ENCODE peak calls at places on chromosomes 13 and 19, in nine cellular contexts. T, I, H, Y, W, B, Q, E and U are unnamed samples.

GRCh38 chr13:97276862-97277269 is 54.7 kb downstream of the MBNL2 start:
- DNase-seq in I (no peak), H (no peak), B (no peak), W (no peak), Q (no peak), T (no peak), Y (no peak), E (no peak), U (no peak)

GRCh38 chr13:98370806-98371553 is 193.9 kb upstream of the RNF113B start:
- DNase-seq in W (peak; percentile 86), E (no peak), Q (no peak), H (peak; percentile 70), B (no peak), Y (no peak), I (no peak), T (no peak), U (no peak)

GRCh38 chr19:7729831-7730285 is 2.1 kb downstream of the CLEC4G start:
- DNase-seq in Q (no peak), W (no peak), B (no peak), T (no peak), E (no peak), I (no peak), H (no peak), Y (no peak), U (no peak)

GRCh38 chr13:23599083-23599925 is 29.1 kb downstream of the TNFRSF19 start:
- DNase-seq in B (no peak), T (no peak), E (no peak), Y (no peak), I (no peak), H (no peak), Q (peak; percentile 41), W (no peak), U (no peak)

GRCh38 chr19:35911790-35912189 is 3.7 kb upstream of the TYROBP start:
- DNase-seq in E (no peak), W (no peak), B (no peak), Y (no peak), H (no peak), Q (peak; percentile 53), T (no peak), I (no peak), U (no peak)

GRCh38 chr13:106533940-106534843 is 1.3 kb downstream of the EFNB2 start:
- DNase-seq in Y (peak; percentile 33), H (peak; percentile 55), T (peak; percentile 5), W (no peak), E (peak; percentile 78), B (peak; percentile 17), Q (peak; percentile 17), I (peak; percentile 24), U (no peak)

GRCh38 chr13:75685239-75685697 is 49.1 kb downstream of the LMO7 start:
- DNase-seq in Q (no peak), W (no peak), Y (no peak), B (no peak), E (no peak), T (no peak), I (no peak), H (peak; percentile 80), U (no peak)

GRCh38 chr13:27971776-27972618 is 2.9 kb upstream of the CDX2 start:
- DNase-seq in W (no peak), H (no peak), T (no peak), Y (no peak), E (peak; percentile 48), Q (no peak), B (no peak), I (no peak), U (no peak)

GRCh38 chr19:31539386-31539785 is 190.2 kb upstream of the TSHZ3 start:
- DNase-seq in E (no peak), T (no peak), Q (no peak), H (no peak), I (no peak), W (no peak), B (no peak), Y (no peak), U (no peak)

DNA sequence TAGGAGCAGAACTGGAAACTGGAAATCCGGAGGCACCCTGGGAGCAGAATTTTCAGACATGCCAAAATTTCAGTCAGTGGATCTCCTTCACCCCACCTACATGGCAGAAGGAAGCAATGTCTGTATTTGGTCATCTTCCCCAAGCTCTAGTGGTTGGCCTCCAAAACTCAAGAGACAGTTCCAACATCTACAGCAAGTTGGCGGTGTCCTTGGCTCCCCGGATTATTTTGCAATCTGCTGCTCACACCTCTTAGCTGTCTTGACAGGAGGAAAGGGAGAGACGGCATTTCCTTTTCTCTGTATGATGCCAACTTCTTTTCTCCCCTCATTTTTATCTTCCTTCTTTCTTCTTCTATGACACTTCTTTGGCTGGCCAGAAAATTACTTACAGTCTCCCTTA is 159.9 kb downstream of the SUCLA2 start:
- DNase-seq in B (no peak), T (no peak), H (no peak), W (no peak), E (no peak), Q (no peak), Y (no peak), I (no peak), U (no peak)
- TF ChIP-seq CTCF in B (no peak), T (no peak), H (no peak), W (no peak), E (no peak), Q (no peak), Y (no peak), I (no peak), U (no peak)

GRCh38 chr19:13723206-13723605 is 41.1 kb upstream of the MRI1 start:
- DNase-seq in B (no peak), H (no peak), W (no peak), T (no peak), E (no peak), Y (no peak), Q (no peak), I (no peak), U (no peak)

GRCh38 chr19:13712767-13713201 is 51.5 kb upstream of the MRI1 start:
- DNase-seq in B (no peak), T (no peak), H (no peak), E (no peak), Q (no peak), W (no peak), I (no peak), Y (no peak), U (no peak)

GRCh38 chr19:13717194-13717643 is 47.1 kb upstream of the MRI1 start:
- DNase-seq in W (no peak), E (no peak), Y (no peak), H (no peak), T (no peak), B (no peak), Q (no peak), I (no peak), U (no peak)

GRCh38 chr19:13718733-13719132 is 45.6 kb upstream of the MRI1 start:
- DNase-seq in I (no peak), T (no peak), W (peak; percentile 70), Q (peak; percentile 54), Y (no peak), E (no peak), B (no peak), H (peak; percentile 28), U (no peak)
- TF ChIP-seq CTCF in I (no peak), T (no peak), W (peak; percentile 69), Q (peak; percentile 24), Y (peak; percentile 34), E (peak; percentile 49), B (no peak), H (peak; percentile 52), U (no peak)

GRCh38 chr13:41064493-41064892 is 3.2 kb downstream of the WBP4 start:
- DNase-seq in Q (no peak), E (no peak), B (no peak), Y (no peak), T (no peak), H (no peak), I (no peak), W (no peak), U (no peak)
- TF ChIP-seq CTCF in Q (no peak), E (no peak), B (no peak), Y (no peak), T (no peak), H (no peak), I (no peak), W (no peak), U (no peak)

DNA sequence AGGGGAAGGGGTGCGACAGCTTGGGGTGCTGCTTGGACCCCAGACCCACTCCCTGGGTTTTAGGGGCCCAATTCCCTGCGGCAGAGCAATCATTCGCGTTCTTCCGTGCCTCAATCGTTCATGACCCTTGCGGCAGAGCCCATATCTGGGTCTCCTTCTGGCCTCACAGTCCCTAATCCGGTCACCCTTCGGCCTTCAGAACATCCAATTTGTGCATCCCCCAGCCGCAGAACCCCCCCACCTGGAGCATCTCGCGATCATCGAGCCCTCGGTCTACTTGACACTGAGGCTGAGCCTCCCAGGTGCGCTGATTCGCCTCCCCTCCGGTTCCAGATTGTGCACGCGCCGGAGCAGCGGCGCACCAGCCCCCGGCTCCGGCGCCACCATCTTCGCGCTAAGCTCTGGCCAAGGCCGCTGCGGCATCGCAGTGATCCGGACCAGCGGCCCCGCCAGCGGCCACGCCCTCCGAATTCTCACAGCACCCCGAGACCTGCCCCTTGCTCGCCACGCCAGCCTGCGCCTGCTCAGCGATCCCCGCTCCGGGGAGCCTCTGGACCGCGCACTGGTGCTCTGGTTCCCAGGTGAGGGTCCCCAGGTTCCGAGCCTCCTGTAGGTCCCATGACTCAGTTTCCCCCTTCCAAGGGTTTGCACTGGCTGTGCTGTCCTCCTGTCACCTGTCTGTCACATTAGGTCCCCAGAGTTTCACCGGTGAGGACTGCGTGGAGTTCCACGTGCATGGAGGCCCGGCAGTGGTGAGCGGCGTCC is 504 bp downstream of the GTPBP3 start:
- DNase-seq in B (no peak), I (no peak), Q (peak; percentile 21), H (no peak), T (peak; percentile 15), W (no peak), E (no peak), Y (no peak), U (no peak)
- TF ChIP-seq CTCF in B (no peak), I (no peak), Q (no peak), H (no peak), T (no peak), W (no peak), E (no peak), Y (no peak), U (no peak)

GRCh38 chr13:31334547-31334946 is 134.8 kb downstream of the B3GLCT start:
- DNase-seq in T (no peak), I (no peak), E (no peak), Q (no peak), H (no peak), W (no peak), Y (no peak), B (no peak), U (no peak)
- TF ChIP-seq CTCF in T (no peak), I (no peak), E (no peak), Q (no peak), H (no peak), W (no peak), Y (no peak), B (no peak), U (no peak)

GRCh38 chr19:17716309-17716929 is 2.9 kb upstream of the MAP1S start:
- DNase-seq in B (no peak), I (no peak), Y (no peak), E (no peak), W (no peak), T (no peak), H (no peak), Q (no peak), U (no peak)
- TF ChIP-seq CTCF in B (no peak), I (no peak), Y (peak; percentile 31), E (peak; percentile 8), W (no peak), T (no peak), H (peak; percentile 36), Q (no peak), U (no peak)